ENCODE peak calls at places on chromosome 14, in ten cellular contexts. A, N, U, E, O, V, R, F, W and I are unnamed samples.

GRCh38 chr14:101823511-101824120 is 62.1 kb downstream of the PPP2R5C start:
- DNase-seq in A (peak), N (no peak), U (peak), E (peak), O (peak), V (no peak), R (no peak), F (peak), W (no peak), I (no peak)

GRCh38 chr14:43535231-43535838 is 971.7 kb downstream of the FSCB start:
- DNase-seq in A (no peak), N (no peak), U (no peak), E (no peak), O (no peak), V (no peak), R (peak), F (no peak), W (no peak), I (no peak)

GRCh38 chr14:62179367-62180018 is 417.3 kb downstream of the SNAPC1 start:
- DNase-seq in A (no peak), N (peak), U (peak), E (peak), O (no peak), V (peak), R (peak), F (no peak), W (peak), I (peak)

GRCh38 chr14:91401751-91402150 is 15.9 kb downstream of the CCDC88C start:
- DNase-seq in A (no peak), N (no peak), U (no peak), E (no peak), O (no peak), V (no peak), R (no peak), F (no peak), W (no peak), I (no peak)

GRCh38 chr14:61460853-61461611 is 139.7 kb downstream of the PRKCH start:
- DNase-seq in A (no peak), N (no peak), U (no peak), E (peak), O (no peak), V (no peak), R (no peak), F (no peak), W (no peak), I (no peak)

GRCh38 chr14:95344536-95344935 is 24.8 kb upstream of the CLMN start:
- DNase-seq in A (no peak), N (no peak), U (no peak), E (no peak), O (no peak), V (no peak), R (no peak), F (no peak), W (no peak), I (no peak)

GRCh38 chr14:93582516-93582915 is 151.8 kb downstream of the UNC79 start:
- DNase-seq in A (no peak), N (no peak), U (no peak), E (no peak), O (no peak), V (no peak), R (no peak), F (no peak), W (no peak), I (no peak)

GRCh38 chr14:36495666-36496065 is 24.4 kb downstream of the NKX2-1 start:
- DNase-seq in A (no peak), N (no peak), U (no peak), E (no peak), O (no peak), V (no peak), R (no peak), F (no peak), W (no peak), I (no peak)

GRCh38 chr14:57189070-57189469 is 79.6 kb downstream of the EXOC5 start:
- DNase-seq in A (no peak), N (no peak), U (no peak), E (no peak), O (no peak), V (peak), R (no peak), F (no peak), W (no peak), I (no peak)

GRCh38 chr14:22070119-22070982 is 396.7 kb upstream of the OR4E1 start:
- DNase-seq in A (peak), N (no peak), U (peak), E (peak), O (peak), V (peak), R (no peak), F (peak), W (peak), I (no peak)

GRCh38 chr14:37903561-37904191 is 304.0 kb upstream of the SSTR1 start:
- DNase-seq in A (peak), N (no peak), U (no peak), E (peak), O (no peak), V (peak), R (peak), F (no peak), W (no peak), I (peak)

GRCh38 chr14:69129264-69129880 is 23.5 kb downstream of the DCAF5 start:
- DNase-seq in A (peak), N (peak), U (peak), E (peak), O (peak), V (peak), R (peak), F (peak), W (peak), I (peak)

GRCh38 chr14:104781271-104782077 is 14.1 kb downstream of the AKT1 start:
- DNase-seq in A (no peak), N (no peak), U (no peak), E (no peak), O (no peak), V (no peak), R (no peak), F (no peak), W (no peak), I (no peak)

GRCh38 chr14:101791919-101792572 is 30.5 kb downstream of the PPP2R5C start:
- DNase-seq in A (no peak), N (peak), U (no peak), E (no peak), O (no peak), V (peak), R (no peak), F (no peak), W (no peak), I (no peak)

GRCh38 chr14:92135269-92135668 is 13.5 kb downstream of the CPSF2 start:
- DNase-seq in A (no peak), N (no peak), U (no peak), E (no peak), O (no peak), V (peak), R (no peak), F (no peak), W (no peak), I (peak)

GRCh38 chr14:95085321-95085720 is 72.0 kb downstream of the DICER1 start:
- DNase-seq in A (no peak), N (no peak), U (no peak), E (no peak), O (no peak), V (no peak), R (no peak), F (no peak), W (no peak), I (no peak)

GRCh38 chr14:33682746-33683145 is 268.1 kb downstream of the EGLN3 start:
- DNase-seq in A (no peak), N (peak), U (peak), E (no peak), O (no peak), V (peak), R (no peak), F (no peak), W (no peak), I (no peak)

GRCh38 chr14:65280653-65281052 is 131.9 kb upstream of the FUT8 start:
- DNase-seq in A (no peak), N (no peak), U (no peak), E (no peak), O (no peak), V (no peak), R (no peak), F (no peak), W (no peak), I (no peak)

GRCh38 chr14:33317675-33318074 is 379.0 kb downstream of the NPAS3 start:
- DNase-seq in A (no peak), N (no peak), U (no peak), E (no peak), O (no peak), V (no peak), R (no peak), F (no peak), W (no peak), I (no peak)

GRCh38 chr14:102279688-102280348 is 25.1 kb downstream of the MOK start:
- DNase-seq in A (no peak), N (peak), U (no peak), E (no peak), O (no peak), V (peak), R (no peak), F (no peak), W (no peak), I (no peak)

GRCh38 chr14:25400607-25401206 is 350.8 kb upstream of the STXBP6 start:
- DNase-seq in A (peak), N (no peak), U (no peak), E (peak), O (no peak), V (peak), R (peak), F (no peak), W (peak), I (peak)

GRCh38 chr14:55845963-55846851 is 266.2 kb downstream of the KTN1 start:
- DNase-seq in A (no peak), N (no peak), U (no peak), E (no peak), O (no peak), V (no peak), R (no peak), F (no peak), W (no peak), I (no peak)

GRCh38 chr14:52131640-52132320 is 62.9 kb upstream of the NID2 start:
- DNase-seq in A (peak), N (peak), U (peak), E (peak), O (no peak), V (peak), R (peak), F (peak), W (peak), I (peak)

GRCh38 chr14:97180304-97181200 is 383.4 kb downstream of the VRK1 start:
- DNase-seq in A (no peak), N (no peak), U (no peak), E (no peak), O (no peak), V (peak), R (no peak), F (no peak), W (no peak), I (peak)

GRCh38 chr14:76759589-76759988 is 1.7 kb upstream of the VASH1 start:
- DNase-seq in A (no peak), N (no peak), U (no peak), E (no peak), O (no peak), V (no peak), R (no peak), F (no peak), W (peak), I (no peak)

GRCh38 chr14:100747736-100748135 is 21.0 kb downstream of the DLK1 start:
- DNase-seq in A (no peak), N (no peak), U (no peak), E (no peak), O (no peak), V (no peak), R (no peak), F (no peak), W (no peak), I (no peak)

GRCh38 chr14:35470775-35471174 is 63.2 kb upstream of the INSM2 start:
- DNase-seq in A (no peak), N (no peak), U (no peak), E (no peak), O (no peak), V (peak), R (peak), F (no peak), W (peak), I (peak)

GRCh38 chr14:20692111-20692751 is 3.7 kb downstream of the ANG start:
- DNase-seq in A (no peak), N (no peak), U (no peak), E (no peak), O (no peak), V (no peak), R (no peak), F (no peak), W (no peak), I (no peak)